ENCODE peak calls at places on chromosomes 4 and X, in seven cellular contexts. One of them, this sample, is unnamed.

GRCh38 chr4:176569301-176569700 is 223.4 kb downstream of the VEGFC start:
- DNase-seq in neural crest cell: no peak
- DNase-seq in hypothalamus: no peak
- DNase-seq in ELF-1: no peak
- DNase-seq in GM04504: no peak
- DNase-seq in mesothelial cell of epicardium: no peak
- DNase-seq in stimulated activated CD4-positive, alpha-beta T cell treated with anti-CD3 and anti-CD28 coated beads, Interleukin-2, amount 100 ng/mL, for 48 hours: no peak
- DNase-seq in this sample: no peak

GRCh38 chrX:101164766-101165590 is 54.6 kb upstream of the DRP2 start:
- DNase-seq in hypothalamus: no peak
- DNase-seq in stimulated activated CD4-positive, alpha-beta T cell treated with anti-CD3 and anti-CD28 coated beads, Interleukin-2, amount 100 ng/mL, for 48 hours: no peak
- DNase-seq in ELF-1: no peak
- DNase-seq in mesothelial cell of epicardium: no peak
- DNase-seq in GM04504: no peak
- DNase-seq in neural crest cell: no peak
- DNase-seq in this sample: no peak

GRCh38 chr4:156884183-156884582 is 87.4 kb downstream of the PDGFC start:
- DNase-seq in hypothalamus: no peak
- DNase-seq in mesothelial cell of epicardium: no peak
- DNase-seq in stimulated activated CD4-positive, alpha-beta T cell treated with anti-CD3 and anti-CD28 coated beads, Interleukin-2, amount 100 ng/mL, for 48 hours: no peak
- DNase-seq in GM04504: no peak
- DNase-seq in neural crest cell: no peak
- DNase-seq in ELF-1: peak; percentile 57
- DNase-seq in this sample: no peak

GRCh38 chr4:71713611-71714203 is 70.2 kb downstream of the GC start:
- DNase-seq in mesothelial cell of epicardium: no peak
- DNase-seq in neural crest cell: no peak
- DNase-seq in hypothalamus: no peak
- DNase-seq in ELF-1: no peak
- DNase-seq in GM04504: peak; percentile 24
- DNase-seq in stimulated activated CD4-positive, alpha-beta T cell treated with anti-CD3 and anti-CD28 coated beads, Interleukin-2, amount 100 ng/mL, for 48 hours: no peak
- DNase-seq in this sample: peak; percentile 5

GRCh38 chr4:87118421-87118820 is 102.0 kb downstream of the KLHL8 start:
- DNase-seq in mesothelial cell of epicardium: no peak
- DNase-seq in ELF-1: no peak
- DNase-seq in hypothalamus: no peak
- DNase-seq in stimulated activated CD4-positive, alpha-beta T cell treated with anti-CD3 and anti-CD28 coated beads, Interleukin-2, amount 100 ng/mL, for 48 hours: no peak
- DNase-seq in neural crest cell: no peak
- DNase-seq in GM04504: no peak
- DNase-seq in this sample: no peak

GRCh38 chrX:73765776-73766465 is 202.9 kb downstream of the CHIC1 start:
- DNase-seq in GM04504: no peak
- DNase-seq in neural crest cell: no peak
- DNase-seq in mesothelial cell of epicardium: no peak
- DNase-seq in hypothalamus: no peak
- DNase-seq in ELF-1: no peak
- DNase-seq in stimulated activated CD4-positive, alpha-beta T cell treated with anti-CD3 and anti-CD28 coated beads, Interleukin-2, amount 100 ng/mL, for 48 hours: no peak
- DNase-seq in this sample: no peak

GRCh38 chr4:52957220-52957686 is 95.1 kb downstream of the RASL11B start:
- DNase-seq in mesothelial cell of epicardium: no peak
- DNase-seq in hypothalamus: no peak
- DNase-seq in stimulated activated CD4-positive, alpha-beta T cell treated with anti-CD3 and anti-CD28 coated beads, Interleukin-2, amount 100 ng/mL, for 48 hours: no peak
- DNase-seq in GM04504: peak; percentile 51
- DNase-seq in neural crest cell: no peak
- DNase-seq in ELF-1: no peak
- DNase-seq in this sample: no peak

GRCh38 chr4:67725132-67725531 is 24.2 kb upstream of the UBA6 start:
- DNase-seq in mesothelial cell of epicardium: no peak
- DNase-seq in hypothalamus: no peak
- DNase-seq in neural crest cell: no peak
- DNase-seq in ELF-1: no peak
- DNase-seq in stimulated activated CD4-positive, alpha-beta T cell treated with anti-CD3 and anti-CD28 coated beads, Interleukin-2, amount 100 ng/mL, for 48 hours: no peak
- DNase-seq in GM04504: no peak
- DNase-seq in this sample: no peak

GRCh38 chr4:35365186-35365585 is 879.1 kb downstream of the ARAP2 start:
- DNase-seq in GM04504: no peak
- DNase-seq in stimulated activated CD4-positive, alpha-beta T cell treated with anti-CD3 and anti-CD28 coated beads, Interleukin-2, amount 100 ng/mL, for 48 hours: no peak
- DNase-seq in mesothelial cell of epicardium: no peak
- DNase-seq in neural crest cell: no peak
- DNase-seq in ELF-1: no peak
- DNase-seq in hypothalamus: no peak
- DNase-seq in this sample: no peak

GRCh38 chr4:54547299-54548097 is 110.3 kb upstream of the KIT start:
- DNase-seq in mesothelial cell of epicardium: no peak
- DNase-seq in stimulated activated CD4-positive, alpha-beta T cell treated with anti-CD3 and anti-CD28 coated beads, Interleukin-2, amount 100 ng/mL, for 48 hours: no peak
- DNase-seq in ELF-1: no peak
- DNase-seq in neural crest cell: no peak
- DNase-seq in GM04504: no peak
- DNase-seq in hypothalamus: no peak
- DNase-seq in this sample: peak; percentile 59